ENCODE peak calls at places on chromosomes 11 and 22, in five cellular contexts. R is ovary, E is LNCaP clone FGC, H is GM12878, A is H1. V is an unnamed sample.

GRCh38 chr11:66316849-66317251 is at the start of gene CD248:
- DNase-seq in R (peak), A (no peak), H (no peak), E (no peak), V (peak)

GRCh38 chr22:49305215-49305965 is 522.3 kb downstream of the BRD1 start:
- DNase-seq in H (no peak), E (no peak), R (peak), A (peak), V (peak)

GRCh38 chr11:72629266-72629665 is 45.0 kb downstream of the PDE2A start:
- DNase-seq in A (no peak), E (no peak), H (no peak), R (no peak), V (no peak)

GRCh38 chr11:93585758-93586157 is 42.6 kb upstream of the SMCO4 start:
- DNase-seq in A (no peak), E (no peak), R (no peak), H (no peak), V (no peak)

GRCh38 chr11:9092846-9093778 is 1.7 kb upstream of the SCUBE2 start:
- DNase-seq in R (no peak), E (no peak), H (no peak), A (no peak), V (no peak)

GRCh38 chr11:122814401-122814800 is 23.9 kb upstream of the CRTAM start:
- DNase-seq in E (no peak), A (no peak), R (no peak), H (no peak), V (no peak)

GRCh38 chr11:96122601-96123044 is 198.7 kb upstream of the MTMR2 start:
- DNase-seq in R (no peak), A (no peak), E (no peak), H (no peak), V (no peak)

GRCh38 chr11:76823481-76824028 is 37.2 kb upstream of the ACER3 start:
- DNase-seq in E (no peak), H (no peak), A (no peak), R (no peak), V (no peak)

GRCh38 chr11:95187730-95188129 is 43.3 kb downstream of the SESN3 start:
- DNase-seq in R (no peak), E (no peak), A (no peak), H (no peak), V (no peak)

GRCh38 chr22:37248251-37248650 is 4.2 kb upstream of the RAC2 start:
- DNase-seq in R (no peak), H (no peak), A (no peak), E (no peak), V (peak)

GRCh38 chr11:64970731-64971151 is 1.2 kb downstream of the MAJIN start:
- DNase-seq in R (no peak), E (no peak), H (no peak), A (no peak), V (no peak)

GRCh38 chr22:22235564-22235963 is 9.0 kb upstream of the VPREB1 start:
- DNase-seq in E (no peak), R (no peak), H (peak), A (no peak), V (no peak)

GRCh38 chr11:31355131-31355530 is 14.4 kb downstream of the DCDC1 start:
- DNase-seq in A (no peak), H (no peak), E (no peak), R (no peak), V (no peak)

GRCh38 chr11:7437706-7438105 is 47.6 kb upstream of the OLFML1 start:
- DNase-seq in H (no peak), A (no peak), E (no peak), R (no peak), V (no peak)

GRCh38 chr11:110097459-110098012 is 4.3 kb downstream of the ZC3H12C start:
- DNase-seq in E (no peak), R (no peak), A (no peak), H (no peak), V (no peak)

GRCh38 chr11:118740892-118741291 is 50.1 kb downstream of the DDX6 start:
- DNase-seq in A (no peak), R (no peak), E (no peak), H (no peak), V (no peak)

GRCh38 chr11:113876074-113876797 is 864 bp upstream of the USP28 start:
- DNase-seq in H (no peak), R (peak), E (no peak), A (no peak), V (no peak)

GRCh38 chr22:41799486-41800347 is 762 bp upstream of the CCDC134 start:
- DNase-seq in H (no peak), A (no peak), R (no peak), E (no peak), V (peak)

GRCh38 chr22:49228431-49229037 is 599.1 kb downstream of the BRD1 start:
- DNase-seq in R (no peak), A (no peak), H (no peak), E (no peak), V (no peak)

GRCh38 chr11:77497368-77497767 is 23.5 kb upstream of the PAK1 start:
- DNase-seq in H (no peak), R (no peak), E (no peak), A (no peak), V (no peak)

GRCh38 chr11:117000741-117001096 is 97.5 kb downstream of the SIK3 start:
- DNase-seq in A (no peak), E (no peak), H (no peak), R (no peak), V (no peak)

GRCh38 chr11:15093432-15093831 is 20.0 kb downstream of the CALCB start:
- DNase-seq in E (no peak), A (no peak), R (no peak), H (no peak), V (no peak)

GRCh38 chr11:75966546-75967287 is 151.7 kb downstream of the UVRAG start:
- DNase-seq in A (no peak), E (no peak), H (no peak), R (no peak), V (no peak)

GRCh38 chr11:16890442-16890841 is 123.8 kb downstream of the PLEKHA7 start:
- DNase-seq in R (no peak), A (no peak), E (no peak), H (no peak), V (no peak)

GRCh38 chr22:20126284-20127029 is 5.1 kb upstream of the ZDHHC8 start:
- DNase-seq in E (no peak), R (no peak), A (no peak), H (no peak), V (no peak)

GRCh38 chr11:9137293-9138132 is 46.1 kb upstream of the SCUBE2 start:
- DNase-seq in R (peak), H (peak), E (no peak), A (peak), V (peak)

GRCh38 chr22:16964366-16964765 is 43.7 kb downstream of the GAB4 start:
- DNase-seq in E (no peak), R (no peak), A (no peak), H (no peak), V (no peak)

GRCh38 chr22:30080805-30081204 is 541 bp downstream of the HORMAD2 start:
- DNase-seq in A (no peak), H (no peak), E (no peak), R (no peak), V (no peak)

GRCh38 chr22:31646186-31647019 is 15.6 kb downstream of the PISD start:
- DNase-seq in R (no peak), A (no peak), E (no peak), H (no peak), V (no peak)

DNA sequence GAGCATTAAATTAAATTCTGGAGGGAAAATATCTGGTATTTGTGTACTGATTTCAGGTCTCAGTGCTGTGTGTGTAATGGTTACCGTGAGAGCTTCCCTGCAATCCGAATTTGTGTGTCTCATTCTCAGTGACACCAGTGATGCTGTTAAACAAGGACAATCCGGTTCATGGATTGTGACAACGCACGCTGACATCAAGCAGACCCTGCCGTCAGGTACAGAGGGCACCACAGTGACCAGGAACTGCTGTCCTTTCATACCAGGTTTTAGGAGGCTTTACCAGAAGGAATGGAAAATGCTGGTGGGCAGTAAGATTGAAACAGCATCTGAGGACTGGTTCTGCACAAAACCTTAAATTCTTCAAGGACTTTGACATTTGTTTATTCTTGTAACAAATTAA is 30.5 kb upstream of the PLET1 start:
- DNase-seq in E (no peak), H (no peak), A (no peak), R (no peak), V (no peak)
- H3K4me3 ChIP-seq in E (no peak), H (no peak), A (no peak), R (no peak), V (no peak)

GRCh38 chr11:130000552-130001176 is 2.0 kb downstream of the PRDM10 start:
- DNase-seq in E (no peak), H (no peak), A (no peak), R (peak), V (no peak)
- H3K4me3 ChIP-seq in E (peak), H (peak), A (peak), R (no peak), V (peak)

DNA sequence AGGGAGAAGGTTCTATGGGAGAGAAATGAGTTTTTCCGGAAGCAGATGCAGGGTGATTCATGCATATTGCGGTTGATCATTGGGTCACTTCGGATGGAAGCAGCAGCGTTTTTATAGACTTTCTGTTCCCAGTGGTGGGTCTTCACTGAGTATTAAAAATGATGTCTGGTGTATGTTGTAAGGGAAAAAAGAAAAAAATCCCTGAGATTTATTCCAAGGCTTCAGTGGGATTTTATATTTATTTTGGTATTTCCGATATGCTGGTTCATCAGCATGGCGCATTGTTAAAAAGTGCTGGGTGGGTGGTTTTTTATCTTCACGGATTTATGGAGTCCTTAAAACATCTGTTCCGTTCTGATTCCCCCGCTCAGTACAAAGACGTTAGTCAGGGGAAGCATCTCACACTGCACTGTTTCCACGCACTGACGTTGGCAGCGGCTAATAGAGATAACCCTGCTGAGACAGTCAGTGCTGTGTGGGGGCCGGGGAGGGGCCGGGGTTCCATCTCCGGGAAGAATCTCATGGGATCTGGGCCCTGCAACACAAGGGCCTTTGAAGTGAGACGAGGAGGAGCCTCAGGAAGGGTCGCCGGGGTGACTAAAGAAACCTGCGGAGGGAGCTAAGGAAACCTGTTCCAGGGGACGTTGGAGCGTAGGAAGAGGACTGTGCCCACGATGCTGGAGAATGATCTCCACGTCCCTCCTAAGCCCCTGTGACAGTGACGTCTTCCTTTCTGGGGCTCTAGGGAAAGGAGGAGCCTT is 390.0 kb downstream of the NTM start:
- DNase-seq in A (no peak), H (no peak), R (no peak), E (no peak), V (no peak)
- H3K4me3 ChIP-seq in A (no peak), H (no peak), R (no peak), E (no peak), V (no peak)

GRCh38 chr11:121452609-121453150 is at the start of gene SORL1-AS1:
- DNase-seq in E (no peak), R (no peak), H (no peak), A (no peak), V (no peak)
- H3K4me3 ChIP-seq in E (peak), R (peak), H (peak), A (peak), V (peak)

GRCh38 chr22:38257650-38258246 is 15.1 kb downstream of the TMEM184B start:
- DNase-seq in A (no peak), R (no peak), E (no peak), H (no peak), V (no peak)

GRCh38 chr22:38258895-38259294 is 13.9 kb downstream of the TMEM184B start:
- DNase-seq in H (no peak), A (no peak), R (peak), E (no peak), V (no peak)

GRCh38 chr22:38255697-38256096 is 17.1 kb downstream of the TMEM184B start:
- DNase-seq in R (no peak), E (no peak), A (no peak), H (no peak), V (no peak)

GRCh38 chr22:38259370-38259769 is 13.4 kb downstream of the TMEM184B start:
- DNase-seq in E (no peak), A (no peak), H (no peak), R (no peak), V (no peak)

DNA sequence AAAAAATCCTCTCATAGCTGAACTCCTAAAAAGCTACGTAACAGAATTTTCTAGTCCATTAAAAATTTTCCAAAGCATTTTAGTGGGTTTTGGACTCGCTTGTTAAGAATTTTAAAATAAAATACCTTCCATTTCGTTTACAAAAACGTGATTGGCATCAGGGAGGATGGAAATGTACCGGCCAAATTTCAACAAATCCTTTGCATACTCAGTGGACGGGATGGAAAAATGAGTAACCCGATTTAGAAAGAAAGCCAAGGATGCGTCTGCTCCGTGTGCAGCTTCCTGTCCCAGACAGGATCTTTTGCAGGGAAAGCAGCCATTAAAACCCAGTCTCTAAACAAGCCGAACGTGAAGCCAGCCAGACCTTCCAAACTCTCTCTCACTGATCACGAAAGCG is 15.6 kb downstream of the TMEM184B start:
- DNase-seq in H (no peak), E (no peak), A (no peak), R (no peak), V (no peak)
- H3K4me3 ChIP-seq in H (no peak), E (peak), A (no peak), R (no peak), V (no peak)

GRCh38 chr11:111561801-111562325 is 21.3 kb downstream of the LAYN start:
- DNase-seq in A (peak), E (no peak), H (no peak), R (no peak), V (no peak)
- H3K4me3 ChIP-seq in A (no peak), E (no peak), H (no peak), R (no peak), V (no peak)

GRCh38 chr11:2138436-2139117 is 612 bp downstream of the IGF2 start:
- DNase-seq in E (no peak), A (no peak), R (peak), H (no peak), V (no peak)
- H3K4me3 ChIP-seq in E (no peak), A (no peak), R (peak), H (no peak), V (peak)

V was measured in upper lobe of right lung.